ENCODE peak calls at places on chromosomes 2 and 18, in nine cellular contexts. One of them, this sample, is unnamed.
A peak's percentile ranks its signal among the peaks of the same experiment; 100 is the strongest.

GRCh38 chr2:177495945-177496344 is 103.4 kb downstream of the AGPS start:
- DNase-seq in BJ: no peak
- DNase-seq in activated naive CD4-positive, alpha-beta T cell treated with Interleukin-2 at 50 U/mL for 16 hours: no peak
- DNase-seq in HFFc6: no peak
- DNase-seq in LoVo: no peak
- DNase-seq in stimulated activated CD8-positive, alpha-beta memory T cell treated with anti-CD3 and anti-CD28 coated beads, Interleukin-12 subunit alpha, Interleukin-12 subunit beta, amount 100 ng/mL, for 1 hour: no peak
- DNase-seq in pancreas: no peak
- DNase-seq in GM12892: no peak
- DNase-seq in astrocyte of the cerebellum: no peak
- DNase-seq in this sample: no peak

GRCh38 chr2:126913329-126913728 is 14.6 kb downstream of the TEX51 start:
- DNase-seq in BJ: no peak
- DNase-seq in activated naive CD4-positive, alpha-beta T cell treated with Interleukin-2 at 50 U/mL for 16 hours: no peak
- DNase-seq in HFFc6: no peak
- DNase-seq in LoVo: no peak
- DNase-seq in stimulated activated CD8-positive, alpha-beta memory T cell treated with anti-CD3 and anti-CD28 coated beads, Interleukin-12 subunit alpha, Interleukin-12 subunit beta, amount 100 ng/mL, for 1 hour: no peak
- DNase-seq in pancreas: no peak
- DNase-seq in GM12892: no peak
- DNase-seq in astrocyte of the cerebellum: no peak
- DNase-seq in this sample: no peak

GRCh38 chr18:13710460-13710859 is 15.9 kb downstream of the FAM210A start:
- DNase-seq in BJ: no peak
- DNase-seq in activated naive CD4-positive, alpha-beta T cell treated with Interleukin-2 at 50 U/mL for 16 hours: no peak
- DNase-seq in HFFc6: peak; percentile 60
- DNase-seq in LoVo: peak; percentile 85
- DNase-seq in stimulated activated CD8-positive, alpha-beta memory T cell treated with anti-CD3 and anti-CD28 coated beads, Interleukin-12 subunit alpha, Interleukin-12 subunit beta, amount 100 ng/mL, for 1 hour: no peak
- DNase-seq in pancreas: no peak
- DNase-seq in GM12892: no peak
- DNase-seq in astrocyte of the cerebellum: no peak
- DNase-seq in this sample: no peak

GRCh38 chr18:65725421-65726050 is 25.3 kb upstream of the CDH7 start:
- DNase-seq in BJ: no peak
- DNase-seq in activated naive CD4-positive, alpha-beta T cell treated with Interleukin-2 at 50 U/mL for 16 hours: no peak
- DNase-seq in HFFc6: no peak
- DNase-seq in LoVo: peak; percentile 50
- DNase-seq in stimulated activated CD8-positive, alpha-beta memory T cell treated with anti-CD3 and anti-CD28 coated beads, Interleukin-12 subunit alpha, Interleukin-12 subunit beta, amount 100 ng/mL, for 1 hour: no peak
- DNase-seq in pancreas: peak; percentile 16
- DNase-seq in GM12892: no peak
- DNase-seq in astrocyte of the cerebellum: peak; percentile 5
- DNase-seq in this sample: no peak

GRCh38 chr2:173631123-173631450 is 276.4 kb downstream of the CDCA7 start:
- DNase-seq in BJ: peak; percentile 22
- DNase-seq in activated naive CD4-positive, alpha-beta T cell treated with Interleukin-2 at 50 U/mL for 16 hours: no peak
- DNase-seq in HFFc6: peak; percentile 16
- DNase-seq in LoVo: no peak
- DNase-seq in stimulated activated CD8-positive, alpha-beta memory T cell treated with anti-CD3 and anti-CD28 coated beads, Interleukin-12 subunit alpha, Interleukin-12 subunit beta, amount 100 ng/mL, for 1 hour: no peak
- DNase-seq in pancreas: no peak
- DNase-seq in GM12892: no peak
- DNase-seq in astrocyte of the cerebellum: no peak
- DNase-seq in this sample: peak; percentile 44

GRCh38 chr18:51135795-51136194 is 61.7 kb downstream of the MEX3C start:
- DNase-seq in BJ: no peak
- DNase-seq in activated naive CD4-positive, alpha-beta T cell treated with Interleukin-2 at 50 U/mL for 16 hours: no peak
- DNase-seq in HFFc6: no peak
- DNase-seq in LoVo: no peak
- DNase-seq in stimulated activated CD8-positive, alpha-beta memory T cell treated with anti-CD3 and anti-CD28 coated beads, Interleukin-12 subunit alpha, Interleukin-12 subunit beta, amount 100 ng/mL, for 1 hour: no peak
- DNase-seq in pancreas: no peak
- DNase-seq in GM12892: no peak
- DNase-seq in astrocyte of the cerebellum: no peak
- DNase-seq in this sample: no peak

GRCh38 chr2:26720322-26721166 is 28.0 kb downstream of the KCNK3 start:
- DNase-seq in BJ: no peak
- DNase-seq in activated naive CD4-positive, alpha-beta T cell treated with Interleukin-2 at 50 U/mL for 16 hours: no peak
- DNase-seq in HFFc6: peak; percentile 54
- DNase-seq in LoVo: no peak
- DNase-seq in stimulated activated CD8-positive, alpha-beta memory T cell treated with anti-CD3 and anti-CD28 coated beads, Interleukin-12 subunit alpha, Interleukin-12 subunit beta, amount 100 ng/mL, for 1 hour: no peak
- DNase-seq in pancreas: peak; percentile 95
- DNase-seq in GM12892: no peak
- DNase-seq in astrocyte of the cerebellum: peak; percentile 28
- DNase-seq in this sample: peak; percentile 75

GRCh38 chr18:66640431-66640830 is 36.5 kb upstream of the CDH19 start:
- DNase-seq in BJ: no peak
- DNase-seq in activated naive CD4-positive, alpha-beta T cell treated with Interleukin-2 at 50 U/mL for 16 hours: no peak
- DNase-seq in HFFc6: no peak
- DNase-seq in LoVo: no peak
- DNase-seq in stimulated activated CD8-positive, alpha-beta memory T cell treated with anti-CD3 and anti-CD28 coated beads, Interleukin-12 subunit alpha, Interleukin-12 subunit beta, amount 100 ng/mL, for 1 hour: no peak
- DNase-seq in pancreas: peak; percentile 15
- DNase-seq in GM12892: no peak
- DNase-seq in astrocyte of the cerebellum: no peak
- DNase-seq in this sample: no peak

GRCh38 chr2:199973703-199974102 is 18.3 kb downstream of the MAIP1 start:
- DNase-seq in BJ: no peak
- DNase-seq in activated naive CD4-positive, alpha-beta T cell treated with Interleukin-2 at 50 U/mL for 16 hours: no peak
- DNase-seq in HFFc6: peak; percentile 22
- DNase-seq in LoVo: peak; percentile 66
- DNase-seq in stimulated activated CD8-positive, alpha-beta memory T cell treated with anti-CD3 and anti-CD28 coated beads, Interleukin-12 subunit alpha, Interleukin-12 subunit beta, amount 100 ng/mL, for 1 hour: no peak
- DNase-seq in pancreas: no peak
- DNase-seq in GM12892: no peak
- DNase-seq in astrocyte of the cerebellum: no peak
- DNase-seq in this sample: peak; percentile 62

GRCh38 chr2:53633441-53633840 is 134.2 kb upstream of the CHAC2 start:
- DNase-seq in BJ: no peak
- DNase-seq in activated naive CD4-positive, alpha-beta T cell treated with Interleukin-2 at 50 U/mL for 16 hours: no peak
- DNase-seq in HFFc6: peak; percentile 71
- DNase-seq in LoVo: no peak
- DNase-seq in stimulated activated CD8-positive, alpha-beta memory T cell treated with anti-CD3 and anti-CD28 coated beads, Interleukin-12 subunit alpha, Interleukin-12 subunit beta, amount 100 ng/mL, for 1 hour: no peak
- DNase-seq in pancreas: no peak
- DNase-seq in GM12892: no peak
- DNase-seq in astrocyte of the cerebellum: no peak
- DNase-seq in this sample: no peak

GRCh38 chr18:11872479-11873136 is 21.4 kb downstream of the CHMP1B start:
- DNase-seq in BJ: no peak
- DNase-seq in activated naive CD4-positive, alpha-beta T cell treated with Interleukin-2 at 50 U/mL for 16 hours: no peak
- DNase-seq in HFFc6: peak; percentile 33
- DNase-seq in LoVo: peak; percentile 52
- DNase-seq in stimulated activated CD8-positive, alpha-beta memory T cell treated with anti-CD3 and anti-CD28 coated beads, Interleukin-12 subunit alpha, Interleukin-12 subunit beta, amount 100 ng/mL, for 1 hour: no peak
- DNase-seq in pancreas: peak; percentile 64
- DNase-seq in GM12892: no peak
- DNase-seq in astrocyte of the cerebellum: no peak
- DNase-seq in this sample: peak; percentile 60

GRCh38 chr2:10934308-10934978 is 22.7 kb downstream of the KCNF1 start:
- DNase-seq in BJ: no peak
- DNase-seq in activated naive CD4-positive, alpha-beta T cell treated with Interleukin-2 at 50 U/mL for 16 hours: no peak
- DNase-seq in HFFc6: no peak
- DNase-seq in LoVo: no peak
- DNase-seq in stimulated activated CD8-positive, alpha-beta memory T cell treated with anti-CD3 and anti-CD28 coated beads, Interleukin-12 subunit alpha, Interleukin-12 subunit beta, amount 100 ng/mL, for 1 hour: no peak
- DNase-seq in pancreas: no peak
- DNase-seq in GM12892: no peak
- DNase-seq in astrocyte of the cerebellum: no peak
- DNase-seq in this sample: no peak

GRCh38 chr2:239445771-239446524 is 45.1 kb upstream of the HDAC4 start:
- DNase-seq in BJ: no peak
- DNase-seq in activated naive CD4-positive, alpha-beta T cell treated with Interleukin-2 at 50 U/mL for 16 hours: no peak
- DNase-seq in HFFc6: no peak
- DNase-seq in LoVo: no peak
- DNase-seq in stimulated activated CD8-positive, alpha-beta memory T cell treated with anti-CD3 and anti-CD28 coated beads, Interleukin-12 subunit alpha, Interleukin-12 subunit beta, amount 100 ng/mL, for 1 hour: no peak
- DNase-seq in pancreas: no peak
- DNase-seq in GM12892: no peak
- DNase-seq in astrocyte of the cerebellum: no peak
- DNase-seq in this sample: peak; percentile 22

GRCh38 chr2:109031481-109032228 is 42.6 kb upstream of the EDAR start:
- DNase-seq in BJ: no peak
- DNase-seq in activated naive CD4-positive, alpha-beta T cell treated with Interleukin-2 at 50 U/mL for 16 hours: peak; percentile 52
- DNase-seq in HFFc6: no peak
- DNase-seq in LoVo: no peak
- DNase-seq in stimulated activated CD8-positive, alpha-beta memory T cell treated with anti-CD3 and anti-CD28 coated beads, Interleukin-12 subunit alpha, Interleukin-12 subunit beta, amount 100 ng/mL, for 1 hour: peak; percentile 50
- DNase-seq in pancreas: peak; percentile 24
- DNase-seq in GM12892: peak; percentile 18
- DNase-seq in astrocyte of the cerebellum: no peak
- DNase-seq in this sample: peak; percentile 14

GRCh38 chr2:164447660-164448059 is 173.6 kb downstream of the GRB14 start:
- DNase-seq in BJ: no peak
- DNase-seq in activated naive CD4-positive, alpha-beta T cell treated with Interleukin-2 at 50 U/mL for 16 hours: no peak
- DNase-seq in HFFc6: no peak
- DNase-seq in LoVo: no peak
- DNase-seq in stimulated activated CD8-positive, alpha-beta memory T cell treated with anti-CD3 and anti-CD28 coated beads, Interleukin-12 subunit alpha, Interleukin-12 subunit beta, amount 100 ng/mL, for 1 hour: no peak
- DNase-seq in pancreas: no peak
- DNase-seq in GM12892: no peak
- DNase-seq in astrocyte of the cerebellum: no peak
- DNase-seq in this sample: no peak

GRCh38 chr2:158142568-158143332 is 41.1 kb downstream of the UPP2 start:
- DNase-seq in BJ: no peak
- DNase-seq in activated naive CD4-positive, alpha-beta T cell treated with Interleukin-2 at 50 U/mL for 16 hours: no peak
- DNase-seq in HFFc6: no peak
- DNase-seq in LoVo: no peak
- DNase-seq in stimulated activated CD8-positive, alpha-beta memory T cell treated with anti-CD3 and anti-CD28 coated beads, Interleukin-12 subunit alpha, Interleukin-12 subunit beta, amount 100 ng/mL, for 1 hour: no peak
- DNase-seq in pancreas: no peak
- DNase-seq in GM12892: no peak
- DNase-seq in astrocyte of the cerebellum: no peak
- DNase-seq in this sample: no peak

GRCh38 chr2:121709776-121710469 is 26.8 kb downstream of the NIFK start:
- DNase-seq in BJ: no peak
- DNase-seq in activated naive CD4-positive, alpha-beta T cell treated with Interleukin-2 at 50 U/mL for 16 hours: no peak
- DNase-seq in HFFc6: no peak
- DNase-seq in LoVo: no peak
- DNase-seq in stimulated activated CD8-positive, alpha-beta memory T cell treated with anti-CD3 and anti-CD28 coated beads, Interleukin-12 subunit alpha, Interleukin-12 subunit beta, amount 100 ng/mL, for 1 hour: no peak
- DNase-seq in pancreas: no peak
- DNase-seq in GM12892: no peak
- DNase-seq in astrocyte of the cerebellum: no peak
- DNase-seq in this sample: no peak

GRCh38 chr18:54616220-54616848 is 25.3 kb downstream of the DYNAP start:
- DNase-seq in BJ: no peak
- DNase-seq in activated naive CD4-positive, alpha-beta T cell treated with Interleukin-2 at 50 U/mL for 16 hours: no peak
- DNase-seq in HFFc6: no peak
- DNase-seq in LoVo: no peak
- DNase-seq in stimulated activated CD8-positive, alpha-beta memory T cell treated with anti-CD3 and anti-CD28 coated beads, Interleukin-12 subunit alpha, Interleukin-12 subunit beta, amount 100 ng/mL, for 1 hour: no peak
- DNase-seq in pancreas: no peak
- DNase-seq in GM12892: no peak
- DNase-seq in astrocyte of the cerebellum: no peak
- DNase-seq in this sample: no peak

GRCh38 chr2:150296795-150297546 is 190.5 kb downstream of the RND3 start:
- DNase-seq in BJ: no peak
- DNase-seq in activated naive CD4-positive, alpha-beta T cell treated with Interleukin-2 at 50 U/mL for 16 hours: no peak
- DNase-seq in HFFc6: peak; percentile 35
- DNase-seq in LoVo: no peak
- DNase-seq in stimulated activated CD8-positive, alpha-beta memory T cell treated with anti-CD3 and anti-CD28 coated beads, Interleukin-12 subunit alpha, Interleukin-12 subunit beta, amount 100 ng/mL, for 1 hour: no peak
- DNase-seq in pancreas: no peak
- DNase-seq in GM12892: no peak
- DNase-seq in astrocyte of the cerebellum: no peak
- DNase-seq in this sample: peak; percentile 26